ENCODE peak calls at places on chromosome 2, in eight cellular contexts. One of them, this sample, is unnamed.

GRCh38 chr2:75292826-75293225 is 93.5 kb upstream of the TACR1 start:
- DNase-seq in ACHN: no peak
- DNase-seq in tibial nerve: no peak
- DNase-seq in anterior cingulate cortex: no peak
- DNase-seq in colonic mucosa: no peak
- DNase-seq in coronary artery: no peak
- DNase-seq in germinal center: no peak
- DNase-seq in K562: no peak
- DNase-seq in this sample: no peak

GRCh38 chr2:157894694-157895450 is 18.7 kb upstream of the ACVR1 start:
- DNase-seq in coronary artery: no peak
- DNase-seq in germinal center: no peak
- DNase-seq in tibial nerve: peak
- DNase-seq in K562: no peak
- DNase-seq in colonic mucosa: no peak
- DNase-seq in ACHN: no peak
- DNase-seq in anterior cingulate cortex: no peak
- DNase-seq in this sample: no peak

GRCh38 chr2:7102831-7103230 is 185.6 kb downstream of the RNF144A start:
- DNase-seq in tibial nerve: no peak
- DNase-seq in germinal center: no peak
- DNase-seq in coronary artery: no peak
- DNase-seq in anterior cingulate cortex: no peak
- DNase-seq in ACHN: no peak
- DNase-seq in colonic mucosa: no peak
- DNase-seq in K562: no peak
- DNase-seq in this sample: no peak

GRCh38 chr2:195848119-195848899 is 191.3 kb downstream of the SLC39A10 start:
- DNase-seq in colonic mucosa: no peak
- DNase-seq in ACHN: no peak
- DNase-seq in germinal center: no peak
- DNase-seq in tibial nerve: no peak
- DNase-seq in anterior cingulate cortex: no peak
- DNase-seq in coronary artery: no peak
- DNase-seq in K562: no peak
- DNase-seq in this sample: no peak

GRCh38 chr2:224412064-224412921 is 10.4 kb upstream of the FAM124B start:
- DNase-seq in tibial nerve: no peak
- DNase-seq in anterior cingulate cortex: no peak
- DNase-seq in germinal center: no peak
- DNase-seq in colonic mucosa: no peak
- DNase-seq in ACHN: peak
- DNase-seq in coronary artery: no peak
- DNase-seq in K562: no peak
- DNase-seq in this sample: no peak

GRCh38 chr2:126796931-126797621 is 101.6 kb upstream of the TEX51 start:
- DNase-seq in germinal center: no peak
- DNase-seq in coronary artery: no peak
- DNase-seq in colonic mucosa: peak
- DNase-seq in K562: no peak
- DNase-seq in tibial nerve: no peak
- DNase-seq in ACHN: no peak
- DNase-seq in anterior cingulate cortex: no peak
- DNase-seq in this sample: no peak

GRCh38 chr2:27307545-27308358 is 493 bp downstream of the UCN start:
- DNase-seq in tibial nerve: no peak
- DNase-seq in germinal center: no peak
- DNase-seq in coronary artery: no peak
- DNase-seq in anterior cingulate cortex: no peak
- DNase-seq in ACHN: no peak
- DNase-seq in K562: no peak
- DNase-seq in colonic mucosa: no peak
- DNase-seq in this sample: no peak

GRCh38 chr2:64525323-64525625 is 1.1 kb downstream of the AFTPH start:
- DNase-seq in anterior cingulate cortex: no peak
- DNase-seq in colonic mucosa: peak
- DNase-seq in ACHN: peak
- DNase-seq in germinal center: peak
- DNase-seq in K562: no peak
- DNase-seq in tibial nerve: no peak
- DNase-seq in coronary artery: no peak
- DNase-seq in this sample: peak

GRCh38 chr2:64019083-64019974 is at the start of gene VPS54:
- DNase-seq in anterior cingulate cortex: peak
- DNase-seq in K562: peak
- DNase-seq in ACHN: peak
- DNase-seq in tibial nerve: peak
- DNase-seq in coronary artery: peak
- DNase-seq in germinal center: peak
- DNase-seq in colonic mucosa: peak
- DNase-seq in this sample: peak

GRCh38 chr2:58925676-58926081 is 684.6 kb upstream of the FANCL start:
- DNase-seq in coronary artery: no peak
- DNase-seq in tibial nerve: peak
- DNase-seq in germinal center: no peak
- DNase-seq in colonic mucosa: no peak
- DNase-seq in K562: no peak
- DNase-seq in ACHN: no peak
- DNase-seq in anterior cingulate cortex: peak
- DNase-seq in this sample: no peak

GRCh38 chr2:3284657-3285630 is 92.7 kb downstream of the EIPR1 start:
- DNase-seq in coronary artery: no peak
- DNase-seq in colonic mucosa: no peak
- DNase-seq in K562: no peak
- DNase-seq in germinal center: no peak
- DNase-seq in tibial nerve: no peak
- DNase-seq in ACHN: no peak
- DNase-seq in anterior cingulate cortex: no peak
- DNase-seq in this sample: no peak

GRCh38 chr2:68832161-68832869 is 38.9 kb downstream of the BMP10 start:
- DNase-seq in anterior cingulate cortex: no peak
- DNase-seq in ACHN: peak
- DNase-seq in K562: peak
- DNase-seq in colonic mucosa: peak
- DNase-seq in coronary artery: peak
- DNase-seq in germinal center: peak
- DNase-seq in tibial nerve: peak
- DNase-seq in this sample: no peak

GRCh38 chr2:151886235-151886634 is 58.0 kb upstream of the ARL5A start:
- DNase-seq in tibial nerve: no peak
- DNase-seq in coronary artery: no peak
- DNase-seq in anterior cingulate cortex: no peak
- DNase-seq in colonic mucosa: no peak
- DNase-seq in germinal center: no peak
- DNase-seq in ACHN: no peak
- DNase-seq in K562: no peak
- DNase-seq in this sample: no peak

GRCh38 chr2:106296182-106296815 is 102.2 kb upstream of the UXS1 start:
- DNase-seq in colonic mucosa: no peak
- DNase-seq in anterior cingulate cortex: no peak
- DNase-seq in ACHN: no peak
- DNase-seq in coronary artery: no peak
- DNase-seq in K562: no peak
- DNase-seq in germinal center: no peak
- DNase-seq in tibial nerve: no peak
- DNase-seq in this sample: no peak

GRCh38 chr2:147456729-147457128 is 388.1 kb upstream of the ACVR2A start:
- DNase-seq in anterior cingulate cortex: no peak
- DNase-seq in germinal center: no peak
- DNase-seq in colonic mucosa: no peak
- DNase-seq in tibial nerve: no peak
- DNase-seq in K562: no peak
- DNase-seq in ACHN: no peak
- DNase-seq in coronary artery: no peak
- DNase-seq in this sample: no peak